ENCODE peak calls at places on chromosomes 6 and 20, in eight cellular contexts. D, V, H, B, A, F, R and P are unnamed samples.

GRCh38 chr6:115945306-115945705 is 115.4 kb downstream of the FRK start:
- DNase-seq in D (no peak), V (no peak), H (no peak), B (peak), A (no peak), F (no peak), R (peak), P (no peak)

GRCh38 chr20:45110301-45110700 is 4.7 kb downstream of the WFDC5 start:
- DNase-seq in D (no peak), V (peak), H (no peak), B (no peak), A (no peak), F (no peak), R (no peak), P (no peak)

GRCh38 chr6:157215702-157216101 is 107.6 kb downstream of the TMEM242 start:
- DNase-seq in D (no peak), V (no peak), H (no peak), B (no peak), A (no peak), F (no peak), R (no peak), P (no peak)

GRCh38 chr6:137798261-137798660 is 68.8 kb upstream of the TNFAIP3 start:
- DNase-seq in D (no peak), V (no peak), H (no peak), B (no peak), A (no peak), F (no peak), R (peak), P (no peak)

GRCh38 chr6:128252293-128253176 is 267.9 kb downstream of the PTPRK start:
- DNase-seq in D (no peak), V (no peak), H (no peak), B (no peak), A (no peak), F (no peak), R (peak), P (no peak)

GRCh38 chr20:36802326-36803223 is 29.0 kb upstream of the DSN1 start:
- DNase-seq in D (no peak), V (no peak), H (no peak), B (peak), A (peak), F (no peak), R (peak), P (no peak)

GRCh38 chr6:107719160-107719559 is 105.0 kb downstream of the SCML4 start:
- DNase-seq in D (no peak), V (no peak), H (no peak), B (no peak), A (no peak), F (no peak), R (no peak), P (no peak)

GRCh38 chr20:51769941-51770615 is 1.9 kb upstream of the ATP9A start:
- DNase-seq in D (no peak), V (no peak), H (no peak), B (no peak), A (peak), F (no peak), R (no peak), P (no peak)

GRCh38 chr20:37494796-37495195 is 26.3 kb upstream of the NNAT start:
- DNase-seq in D (no peak), V (no peak), H (no peak), B (no peak), A (no peak), F (no peak), R (no peak), P (no peak)

GRCh38 chr20:63142933-63143332 is 73.0 kb downstream of the YTHDF1 start:
- DNase-seq in D (no peak), V (no peak), H (no peak), B (no peak), A (no peak), F (no peak), R (no peak), P (no peak)

GRCh38 chr20:36167826-36168634 is 13.5 kb downstream of the EPB41L1 start:
- DNase-seq in D (no peak), V (no peak), H (no peak), B (peak), A (no peak), F (peak), R (peak), P (no peak)

GRCh38 chr20:31390490-31390889 is at the start of gene DEFB119:
- DNase-seq in D (no peak), V (no peak), H (no peak), B (no peak), A (no peak), F (no peak), R (no peak), P (no peak)

GRCh38 chr6:14922306-14922705 is 323.6 kb upstream of the JARID2 start:
- DNase-seq in D (no peak), V (no peak), H (no peak), B (no peak), A (no peak), F (no peak), R (peak), P (no peak)

GRCh38 chr6:38080889-38081288 is 261.4 kb downstream of the ZFAND3 start:
- DNase-seq in D (no peak), V (no peak), H (no peak), B (peak), A (no peak), F (no peak), R (peak), P (no peak)

GRCh38 chr6:6962699-6963098 is 145.1 kb upstream of the RREB1 start:
- DNase-seq in D (no peak), V (no peak), H (no peak), B (no peak), A (no peak), F (no peak), R (no peak), P (no peak)

GRCh38 chr20:61762208-61762710 is 303.4 kb downstream of the TAF4 start:
- DNase-seq in D (no peak), V (no peak), H (no peak), B (no peak), A (no peak), F (no peak), R (no peak), P (peak)

GRCh38 chr6:118648866-118649554 is 2.4 kb downstream of the CEP85L start:
- DNase-seq in D (no peak), V (no peak), H (no peak), B (no peak), A (no peak), F (no peak), R (no peak), P (no peak)
- H3K4me3 ChIP-seq in D (no peak), V (no peak), H (peak), B (peak), A (no peak), F (peak), R (peak), P (peak)

GRCh38 chr20:58895796-58896180 is 43.3 kb downstream of the GNAS start:
- DNase-seq in D (no peak), V (no peak), H (no peak), B (no peak), A (no peak), F (no peak), R (no peak), P (no peak)

GRCh38 chr20:58893355-58894151 is 41.0 kb downstream of the GNAS start:
- DNase-seq in D (no peak), V (no peak), H (no peak), B (peak), A (no peak), F (no peak), R (peak), P (no peak)

GRCh38 chr20:58894652-58895051 is 42.1 kb downstream of the GNAS start:
- DNase-seq in D (no peak), V (no peak), H (no peak), B (no peak), A (no peak), F (no peak), R (no peak), P (no peak)

GRCh38 chr20:58896820-58897219 is 44.3 kb downstream of the GNAS start:
- DNase-seq in D (no peak), V (no peak), H (no peak), B (no peak), A (no peak), F (no peak), R (no peak), P (no peak)

GRCh38 chr20:58895099-58895795 is 42.7 kb downstream of the GNAS start:
- DNase-seq in D (no peak), V (no peak), H (no peak), B (no peak), A (no peak), F (no peak), R (no peak), P (no peak)
- H3K4me3 ChIP-seq in D (no peak), V (no peak), H (no peak), B (peak), A (peak), F (no peak), R (peak), P (peak)

GRCh38 chr20:2687514-2687913 is 5.1 kb upstream of the EBF4 start:
- DNase-seq in D (no peak), V (no peak), H (no peak), B (no peak), A (no peak), F (no peak), R (no peak), P (no peak)

GRCh38 chr20:2690718-2691117 is 1.9 kb upstream of the EBF4 start:
- DNase-seq in D (no peak), V (no peak), H (no peak), B (no peak), A (no peak), F (no peak), R (no peak), P (no peak)

GRCh38 chr20:2690213-2690612 is 2.4 kb upstream of the EBF4 start:
- DNase-seq in D (no peak), V (no peak), H (no peak), B (no peak), A (no peak), F (no peak), R (no peak), P (no peak)

GRCh38 chr20:2691127-2691526 is 1.5 kb upstream of the EBF4 start:
- DNase-seq in D (no peak), V (no peak), H (no peak), B (no peak), A (no peak), F (no peak), R (no peak), P (no peak)

GRCh38 chr20:2688041-2688591 is 4.5 kb upstream of the EBF4 start:
- DNase-seq in D (no peak), V (no peak), H (peak), B (no peak), A (no peak), F (peak), R (no peak), P (peak)
- H3K4me3 ChIP-seq in D (no peak), V (no peak), H (no peak), B (no peak), A (no peak), F (no peak), R (no peak), P (no peak)

DNA sequence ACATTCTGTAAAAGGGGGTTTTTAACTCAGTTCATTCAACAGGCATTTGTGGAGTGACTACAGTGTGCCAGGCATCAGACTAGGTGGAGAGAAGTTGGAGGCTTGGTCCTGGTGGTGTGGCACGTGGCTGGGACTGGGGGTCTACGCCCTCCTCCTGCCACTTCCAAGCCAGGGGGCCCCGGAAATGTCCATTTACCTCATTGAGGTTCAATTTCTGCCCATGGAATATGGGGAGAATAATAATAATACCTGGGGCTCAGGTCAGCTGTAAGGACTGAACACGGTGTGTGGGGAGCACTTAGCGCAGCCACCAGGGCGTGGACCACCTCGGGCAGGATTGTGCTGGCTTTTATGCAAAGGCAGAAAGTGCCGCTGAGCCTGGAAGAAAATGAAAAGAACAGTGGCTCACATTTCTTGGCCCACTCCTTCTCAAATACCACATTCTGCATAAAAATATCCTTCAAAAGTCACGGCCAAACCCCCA is 229.4 kb downstream of the ANKRD60 start:
- DNase-seq in D (no peak), V (no peak), H (no peak), B (no peak), A (no peak), F (no peak), R (no peak), P (no peak)
- H3K4me3 ChIP-seq in D (no peak), V (no peak), H (peak), B (no peak), A (no peak), F (no peak), R (no peak), P (no peak)

GRCh38 chr20:20215976-20216727 is 151.8 kb upstream of the INSM1 start:
- DNase-seq in D (no peak), V (no peak), H (no peak), B (no peak), A (no peak), F (no peak), R (no peak), P (no peak)
- H3K4me3 ChIP-seq in D (no peak), V (no peak), H (no peak), B (no peak), A (no peak), F (no peak), R (no peak), P (no peak)

GRCh38 chr6:33577718-33578117 is 2.4 kb downstream of the BAK1 start:
- DNase-seq in D (no peak), V (no peak), H (no peak), B (no peak), A (no peak), F (no peak), R (no peak), P (no peak)
- H3K4me3 ChIP-seq in D (no peak), V (no peak), H (no peak), B (peak), A (no peak), F (no peak), R (no peak), P (no peak)

GRCh38 chr6:117022774-117023173 is 145.7 kb downstream of the RFX6 start:
- DNase-seq in D (no peak), V (no peak), H (no peak), B (peak), A (no peak), F (no peak), R (no peak), P (no peak)
- H3K4me3 ChIP-seq in D (no peak), V (no peak), H (no peak), B (no peak), A (no peak), F (no peak), R (no peak), P (no peak)